ENCODE peak calls at places on chromosomes 4 and X, in four cellular contexts. One of them, this sample, is unnamed.
A peak's percentile ranks its signal among the peaks of the same experiment; 100 is the strongest.

GRCh38 chr4:181147421-181147951 is 1095.7 kb upstream of the TENM3 start:
- DNase-seq in ovary: no peak
- DNase-seq in upper lobe of left lung: no peak
- DNase-seq in right lobe of liver: no peak
- DNase-seq in this sample: no peak

GRCh38 chrX:43644124-43644701 is 11.9 kb upstream of the MAOA start:
- DNase-seq in ovary: no peak
- DNase-seq in upper lobe of left lung: no peak
- DNase-seq in right lobe of liver: no peak
- DNase-seq in this sample: no peak

GRCh38 chrX:8684201-8684600 is 47.7 kb downstream of the ANOS1 start:
- DNase-seq in ovary: no peak
- DNase-seq in upper lobe of left lung: no peak
- DNase-seq in right lobe of liver: no peak
- DNase-seq in this sample: no peak

GRCh38 chrX:31884535-31884934 is 812.7 kb upstream of the FTHL17 start:
- DNase-seq in ovary: no peak
- DNase-seq in upper lobe of left lung: no peak
- DNase-seq in right lobe of liver: no peak
- DNase-seq in this sample: no peak

GRCh38 chr4:126888968-126889367 is 743.8 kb upstream of the INTU start:
- DNase-seq in ovary: no peak
- DNase-seq in upper lobe of left lung: no peak
- DNase-seq in right lobe of liver: no peak
- DNase-seq in this sample: no peak

GRCh38 chr4:147289181-147289580 is 191.7 kb upstream of the EDNRA start:
- DNase-seq in ovary: no peak
- DNase-seq in upper lobe of left lung: no peak
- DNase-seq in right lobe of liver: no peak
- DNase-seq in this sample: no peak

GRCh38 chr4:139606600-139607301 is 50.7 kb upstream of the SETD7 start:
- DNase-seq in ovary: no peak
- DNase-seq in upper lobe of left lung: no peak
- DNase-seq in right lobe of liver: no peak
- DNase-seq in this sample: no peak

GRCh38 chrX:84453351-84454246 is 48.7 kb downstream of the HDX start:
- DNase-seq in ovary: no peak
- DNase-seq in upper lobe of left lung: no peak
- DNase-seq in right lobe of liver: no peak
- DNase-seq in this sample: peak; percentile 40

GRCh38 chr4:8571702-8572685 is 8.2 kb upstream of the GPR78 start:
- DNase-seq in ovary: peak; percentile 17
- DNase-seq in upper lobe of left lung: no peak
- DNase-seq in right lobe of liver: no peak
- DNase-seq in this sample: no peak

GRCh38 chrX:35890699-35891098 is 28.8 kb upstream of the CFAP47 start:
- DNase-seq in ovary: no peak
- DNase-seq in upper lobe of left lung: peak; percentile 63
- DNase-seq in right lobe of liver: no peak
- DNase-seq in this sample: peak; percentile 13

GRCh38 chrX:25721564-25721963 is 416.6 kb upstream of the MAGEB18 start:
- DNase-seq in ovary: no peak
- DNase-seq in upper lobe of left lung: no peak
- DNase-seq in right lobe of liver: no peak
- DNase-seq in this sample: no peak

GRCh38 chrX:16185725-16186136 is 18.4 kb downstream of the MAGEB17 start:
- DNase-seq in ovary: no peak
- DNase-seq in upper lobe of left lung: no peak
- DNase-seq in right lobe of liver: no peak
- DNase-seq in this sample: no peak

GRCh38 chrX:46698691-46699090 is 60.2 kb downstream of the SLC9A7 start:
- DNase-seq in ovary: no peak
- DNase-seq in upper lobe of left lung: no peak
- DNase-seq in right lobe of liver: no peak
- DNase-seq in this sample: no peak

GRCh38 chr4:8478801-8479744 is 38.5 kb downstream of the TRMT44 start:
- DNase-seq in ovary: no peak
- DNase-seq in upper lobe of left lung: no peak
- DNase-seq in right lobe of liver: no peak
- DNase-seq in this sample: no peak

GRCh38 chrX:140432328-140433025 is 72.4 kb downstream of the SOX3 start:
- DNase-seq in ovary: peak; percentile 35
- DNase-seq in upper lobe of left lung: no peak
- DNase-seq in right lobe of liver: peak; percentile 58
- DNase-seq in this sample: no peak

GRCh38 chr4:14184265-14184664 is 556.7 kb upstream of the BOD1L1 start:
- DNase-seq in ovary: peak; percentile 33
- DNase-seq in upper lobe of left lung: no peak
- DNase-seq in right lobe of liver: peak; percentile 23
- DNase-seq in this sample: no peak

GRCh38 chrX:41108684-41109205 is 23.5 kb downstream of the USP9X start:
- DNase-seq in ovary: no peak
- DNase-seq in upper lobe of left lung: no peak
- DNase-seq in right lobe of liver: no peak
- DNase-seq in this sample: no peak

GRCh38 chr4:150302553-150302952 is 224.3 kb downstream of the DCLK2 start:
- DNase-seq in ovary: no peak
- DNase-seq in upper lobe of left lung: no peak
- DNase-seq in right lobe of liver: no peak
- DNase-seq in this sample: no peak

GRCh38 chr4:112516401-112517066 is 554 bp upstream of the NEUROG2 start:
- DNase-seq in ovary: no peak
- DNase-seq in upper lobe of left lung: no peak
- DNase-seq in right lobe of liver: no peak
- DNase-seq in this sample: peak; percentile 65

GRCh38 chr4:153114771-153115321 is 89.4 kb upstream of the TRIM2 start:
- DNase-seq in ovary: no peak
- DNase-seq in upper lobe of left lung: no peak
- DNase-seq in right lobe of liver: no peak
- DNase-seq in this sample: peak; percentile 39

GRCh38 chr4:112231779-112232713 is at the start of gene AP1AR:
- DNase-seq in ovary: peak; percentile 88
- DNase-seq in upper lobe of left lung: peak; percentile 88
- DNase-seq in right lobe of liver: peak; percentile 90
- DNase-seq in this sample: peak; percentile 96

GRCh38 chrX:50700921-50701320 is 113.1 kb downstream of the SHROOM4 start:
- DNase-seq in ovary: no peak
- DNase-seq in upper lobe of left lung: no peak
- DNase-seq in right lobe of liver: no peak
- DNase-seq in this sample: no peak

DNA sequence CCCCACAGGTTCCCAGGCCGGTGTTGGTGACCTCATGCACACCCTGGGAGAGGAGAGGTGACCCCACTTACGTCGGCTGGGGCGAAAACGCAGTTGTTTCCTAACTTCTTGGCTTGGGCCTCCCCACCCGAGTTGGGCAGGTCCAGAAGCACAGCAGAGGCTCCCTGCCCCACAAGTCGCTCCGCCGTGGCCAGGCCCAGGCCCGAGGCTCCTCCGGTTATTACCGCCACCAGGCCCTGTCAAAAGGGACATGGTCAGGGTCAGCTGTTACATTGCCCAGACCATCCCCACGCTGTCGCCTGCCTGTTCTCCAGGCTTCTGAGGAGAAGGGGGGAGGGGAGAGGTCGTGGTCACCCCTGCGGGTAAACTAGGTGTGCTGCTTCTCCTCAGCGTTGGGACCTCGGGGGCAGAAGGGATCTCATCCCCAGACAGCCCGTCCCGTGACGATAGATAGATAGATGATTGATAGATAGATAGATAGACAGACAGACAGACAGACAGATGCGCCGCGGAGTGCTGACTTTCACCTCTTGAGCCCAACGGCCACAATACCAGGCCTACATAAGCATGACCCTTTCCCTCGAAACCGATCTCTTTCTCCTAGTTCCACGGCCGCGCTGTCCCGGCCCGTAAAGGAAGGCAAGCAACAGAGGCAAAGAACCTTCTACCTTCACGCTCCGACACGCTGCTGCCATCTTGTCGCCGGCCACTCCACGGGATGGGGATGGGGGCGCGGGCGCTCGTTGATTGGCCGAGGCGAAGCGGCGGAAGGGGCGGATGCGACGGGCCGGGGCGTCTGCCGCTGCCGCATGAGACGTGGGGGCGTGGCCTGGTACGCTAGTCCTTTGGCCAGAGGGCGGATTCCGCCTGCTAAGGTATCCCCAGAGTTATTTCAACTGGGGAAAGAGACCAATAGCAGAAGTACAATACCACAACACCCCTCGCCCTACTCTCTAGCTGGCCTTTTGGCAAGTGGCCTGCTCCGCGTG is at the start of gene HSD17B10:
- DNase-seq in ovary: peak; percentile 92
- DNase-seq in upper lobe of left lung: peak; percentile 93
- DNase-seq in right lobe of liver: peak; percentile 92
- DNase-seq in this sample: peak; percentile 81
- TF ChIP-seq POLR2A in ovary: peak; percentile 63
- TF ChIP-seq POLR2A in upper lobe of left lung: no peak
- TF ChIP-seq POLR2A in right lobe of liver: peak; percentile 67
- TF ChIP-seq POLR2A in this sample: no peak

DNA sequence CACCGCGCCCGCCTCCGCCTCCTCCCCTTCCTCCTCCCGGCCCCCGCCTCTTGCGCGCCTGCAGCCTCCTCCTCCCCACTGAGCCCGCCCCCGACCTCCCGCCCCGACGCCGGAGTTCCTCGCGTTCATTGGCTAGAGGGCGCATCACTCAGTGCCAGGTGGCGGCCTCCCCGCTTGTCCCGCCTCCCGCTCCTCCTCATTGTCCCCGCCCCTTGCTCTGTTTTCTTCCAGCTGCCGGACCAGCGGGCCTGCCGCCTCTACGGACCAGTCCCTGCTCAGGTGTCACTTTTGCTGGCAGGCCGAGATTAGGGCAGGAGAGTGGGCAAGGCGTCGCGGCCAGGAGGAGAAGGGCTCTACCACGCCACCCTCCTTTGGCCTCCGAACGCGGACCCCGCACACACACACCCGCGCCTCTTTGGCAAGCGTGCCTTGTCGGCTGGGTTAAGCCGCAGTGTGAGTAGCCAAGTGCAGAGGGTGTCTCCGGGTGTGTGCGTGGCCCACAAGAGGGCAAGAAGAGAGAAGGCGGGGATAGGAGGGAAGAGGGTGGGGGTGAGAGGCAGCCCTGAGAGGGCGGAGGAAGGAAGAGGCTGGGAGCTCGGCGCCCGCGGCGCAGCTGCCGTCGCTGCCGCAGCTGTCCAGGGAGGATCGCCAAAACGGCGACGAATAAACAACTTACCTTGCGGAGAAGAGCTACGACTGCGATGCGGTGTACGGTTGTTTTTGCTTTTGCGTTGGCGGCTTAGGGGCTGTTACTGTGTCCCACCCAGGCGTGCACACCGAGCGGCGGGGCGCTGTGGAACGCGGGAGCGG is 436 bp upstream of the PPP3CA start:
- DNase-seq in ovary: peak; percentile 100
- DNase-seq in upper lobe of left lung: peak; percentile 99
- DNase-seq in right lobe of liver: peak; percentile 100
- DNase-seq in this sample: peak; percentile 98
- TF ChIP-seq POLR2A in ovary: peak; percentile 72
- TF ChIP-seq POLR2A in upper lobe of left lung: peak; percentile 28
- TF ChIP-seq POLR2A in right lobe of liver: peak; percentile 76
- TF ChIP-seq POLR2A in this sample: no peak

GRCh38 chr4:176193898-176194297 is 1.5 kb downstream of the SPATA4 start:
- DNase-seq in ovary: no peak
- DNase-seq in upper lobe of left lung: no peak
- DNase-seq in right lobe of liver: no peak
- DNase-seq in this sample: no peak

GRCh38 chr4:176191974-176192373 is 3.4 kb downstream of the SPATA4 start:
- DNase-seq in ovary: no peak
- DNase-seq in upper lobe of left lung: no peak
- DNase-seq in right lobe of liver: no peak
- DNase-seq in this sample: no peak

GRCh38 chr4:176198316-176198903 is 3.0 kb upstream of the SPATA4 start:
- DNase-seq in ovary: no peak
- DNase-seq in upper lobe of left lung: peak; percentile 66
- DNase-seq in right lobe of liver: no peak
- DNase-seq in this sample: no peak

GRCh38 chr4:176193126-176193525 is 2.3 kb downstream of the SPATA4 start:
- DNase-seq in ovary: no peak
- DNase-seq in upper lobe of left lung: no peak
- DNase-seq in right lobe of liver: no peak
- DNase-seq in this sample: no peak

DNA sequence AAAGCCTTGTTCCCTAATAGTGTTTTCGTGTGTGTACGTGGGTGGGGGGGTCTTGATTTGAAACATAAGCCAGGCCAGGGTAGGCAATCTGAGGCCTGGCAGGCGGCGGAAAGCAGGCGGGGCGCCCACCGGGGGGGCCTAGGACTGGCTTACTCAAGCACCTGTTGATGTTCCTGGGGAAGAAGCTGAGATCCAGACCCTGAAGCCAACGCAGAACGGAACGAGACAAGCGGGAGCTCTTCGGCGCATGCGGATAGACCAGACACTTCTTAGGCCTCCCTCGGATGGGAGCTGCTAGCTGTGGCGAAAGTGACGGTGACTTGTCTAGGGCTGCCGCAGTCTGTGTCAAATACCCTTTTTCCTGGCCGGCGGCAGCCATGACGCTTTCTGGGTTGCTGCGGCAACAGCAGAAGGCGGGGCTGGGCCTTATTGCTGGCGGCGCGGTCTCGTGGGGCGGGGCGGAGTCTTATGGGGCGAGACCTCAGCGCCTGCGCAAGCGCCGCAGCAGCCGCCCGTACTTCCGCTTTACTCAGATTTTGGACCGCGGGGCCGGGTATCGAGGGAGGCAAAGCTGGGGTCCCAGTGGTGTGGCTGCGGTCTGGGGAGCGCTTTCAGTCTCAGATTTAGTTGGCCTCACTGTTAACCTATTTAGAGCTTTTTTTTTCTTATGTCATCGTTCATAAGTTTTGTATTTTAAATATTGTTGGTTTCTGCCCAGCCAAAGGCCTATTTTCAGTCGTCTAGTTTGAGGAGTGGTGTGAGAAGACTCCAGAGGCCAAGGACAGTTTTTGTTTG is at the start of gene SPATA4:
- DNase-seq in ovary: peak; percentile 95
- DNase-seq in upper lobe of left lung: peak; percentile 96
- DNase-seq in right lobe of liver: peak; percentile 95
- DNase-seq in this sample: peak; percentile 98
- TF ChIP-seq POLR2A in ovary: no peak
- TF ChIP-seq POLR2A in upper lobe of left lung: no peak
- TF ChIP-seq POLR2A in right lobe of liver: peak; percentile 45
- TF ChIP-seq POLR2A in this sample: no peak

DNA sequence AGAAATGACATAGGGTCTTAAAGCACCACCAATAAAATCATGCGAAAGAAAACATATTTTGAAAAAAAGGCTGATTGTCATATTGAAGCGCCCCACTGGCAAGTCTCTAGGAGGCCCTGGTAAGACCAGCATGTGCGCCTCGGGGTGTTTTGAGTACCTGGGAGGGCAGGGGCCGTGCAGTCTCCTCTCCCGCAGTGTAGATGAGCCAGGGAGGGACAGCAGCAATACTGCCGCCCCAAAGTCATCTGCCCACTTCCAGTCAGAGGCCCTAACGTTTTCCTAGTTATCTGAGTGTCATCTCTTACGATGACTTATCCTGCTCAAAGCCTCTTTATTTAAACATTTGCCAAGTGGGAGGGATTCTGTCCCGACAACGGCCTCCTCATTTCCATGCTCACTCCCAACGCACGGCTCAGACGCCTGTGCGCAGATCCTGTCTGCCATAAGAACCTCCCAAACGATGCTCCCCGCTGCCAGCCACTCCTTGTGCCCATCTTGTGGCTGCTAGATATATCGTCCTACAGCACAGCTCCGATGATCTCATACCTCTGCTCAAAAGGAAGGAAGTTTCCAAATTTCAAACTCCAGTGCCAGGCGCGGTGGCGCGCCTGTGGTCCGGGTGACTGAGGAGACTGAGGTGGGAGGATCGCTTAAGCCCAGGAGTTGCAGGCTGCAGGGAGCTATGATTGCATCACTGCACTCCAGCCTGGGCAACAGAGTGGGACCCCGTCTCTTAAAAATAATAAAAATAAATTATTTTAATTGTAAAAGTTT is 17.2 kb upstream of the SCRG1 start:
- DNase-seq in ovary: peak; percentile 35
- DNase-seq in upper lobe of left lung: peak; percentile 81
- DNase-seq in right lobe of liver: peak; percentile 40
- DNase-seq in this sample: peak; percentile 86
- TF ChIP-seq POLR2A in ovary: no peak
- TF ChIP-seq POLR2A in upper lobe of left lung: no peak
- TF ChIP-seq POLR2A in right lobe of liver: peak; percentile 31
- TF ChIP-seq POLR2A in this sample: no peak